ENCODE peak calls at places on chromosome 17, in nine cellular contexts. C is body of pancreas, Z is suprapubic skin, W is IMR-90, S is A549, A is breast epithelium, Q is transverse colon, X is stomach, L is heart left ventricle. O is an unnamed sample. For H3K4me1, the result is how much of the 10 kb centered on the place peaks cover.

GRCh38 chr17:19569785-19570496 is 36.3 kb downstream of the SLC47A1 start:
- DNase-seq in C (no peak), Z (no peak), W (no peak), S (no peak), A (no peak), Q (peak), X (no peak), L (no peak), O (no peak)

GRCh38 chr17:77720946-77721822 is 237.3 kb upstream of the TNRC6C start:
- DNase-seq in C (no peak), Z (peak), W (no peak), S (no peak), A (peak), Q (no peak), X (no peak), L (no peak), O (peak)

GRCh38 chr17:31792007-31792585 is 66.9 kb downstream of the COPRS start:
- DNase-seq in C (no peak), Z (no peak), W (no peak), S (no peak), A (no peak), Q (no peak), X (no peak), L (no peak), O (no peak)

GRCh38 chr17:74569001-74569391 is 1.7 kb upstream of the CD300H start:
- DNase-seq in C (no peak), Z (no peak), W (no peak), S (no peak), A (no peak), Q (no peak), X (no peak), L (no peak), O (no peak)

GRCh38 chr17:64529221-64529620 is 22.4 kb downstream of the CEP95 start:
- DNase-seq in C (no peak), Z (no peak), W (no peak), S (no peak), A (no peak), Q (no peak), X (no peak), L (no peak), O (no peak)

GRCh38 chr17:1646199-1646875 is 805 bp upstream of the SCARF1 start:
- DNase-seq in C (no peak), Z (no peak), W (no peak), S (no peak), A (no peak), Q (no peak), X (no peak), L (no peak), O (no peak)

GRCh38 chr17:77881545-77881944 is 77.0 kb upstream of the TNRC6C start:
- DNase-seq in C (peak), Z (peak), W (peak), S (no peak), A (peak), Q (peak), X (peak), L (peak), O (no peak)

GRCh38 chr17:79022507-79022991 is 1.4 kb upstream of the C1QTNF1 start:
- DNase-seq in C (no peak), Z (peak), W (no peak), S (no peak), A (no peak), Q (no peak), X (peak), L (peak), O (no peak)

GRCh38 chr17:74198694-74199093 is 4.8 kb upstream of the RPL38 start:
- DNase-seq in C (no peak), Z (no peak), W (no peak), S (no peak), A (no peak), Q (no peak), X (no peak), L (no peak), O (no peak)

GRCh38 chr17:28907052-28907438 is 4.2 kb upstream of the DHRS13 start:
- DNase-seq in C (no peak), Z (no peak), W (no peak), S (no peak), A (no peak), Q (no peak), X (no peak), L (no peak), O (no peak)

GRCh38 chr17:38469875-38470274 is 41.6 kb downstream of the ARHGAP23 start:
- DNase-seq in C (no peak), Z (no peak), W (peak), S (no peak), A (no peak), Q (no peak), X (no peak), L (no peak), O (no peak)

GRCh38 chr17:77247048-77247541 is 106.3 kb downstream of the SEC14L1 start:
- DNase-seq in C (peak), Z (peak), W (peak), S (peak), A (no peak), Q (peak), X (peak), L (peak), O (no peak)

GRCh38 chr17:3004925-3005324 is 58.5 kb downstream of the OR1D5 start:
- DNase-seq in C (peak), Z (no peak), W (no peak), S (no peak), A (peak), Q (no peak), X (no peak), L (no peak), O (no peak)

GRCh38 chr17:72176516-72176851 is 55.7 kb downstream of the SOX9 start:
- DNase-seq in C (no peak), Z (no peak), W (no peak), S (no peak), A (no peak), Q (peak), X (no peak), L (no peak), O (no peak)

GRCh38 chr17:55005520-55005919 is 37.0 kb downstream of the STXBP4 start:
- DNase-seq in C (peak), Z (no peak), W (peak), S (no peak), A (no peak), Q (no peak), X (no peak), L (no peak), O (no peak)

GRCh38 chr17:39145143-39145542 is 6.3 kb downstream of the PLXDC1 start:
- DNase-seq in C (no peak), Z (no peak), W (no peak), S (no peak), A (no peak), Q (no peak), X (no peak), L (no peak), O (no peak)

GRCh38 chr17:5444209-5444608 is 5.3 kb upstream of the C1QBP start:
- DNase-seq in C (no peak), Z (no peak), W (no peak), S (no peak), A (no peak), Q (no peak), X (no peak), L (no peak), O (no peak)

GRCh38 chr17:30248786-30249185 is 13.3 kb upstream of the SLC6A4 start:
- DNase-seq in C (no peak), Z (no peak), W (no peak), S (no peak), A (no peak), Q (no peak), X (no peak), L (no peak), O (no peak)

GRCh38 chr17:73323622-73324455 is 12.0 kb upstream of the CDC42EP4 start:
- DNase-seq in C (no peak), Z (peak), W (peak), S (no peak), A (no peak), Q (no peak), X (no peak), L (peak), O (no peak)

GRCh38 chr17:40602445-40603443 is 37.5 kb upstream of the CCR7 start:
- DNase-seq in C (no peak), Z (no peak), W (no peak), S (no peak), A (no peak), Q (no peak), X (no peak), L (no peak), O (no peak)

GRCh38 chr17:77892469-77893143 is 65.9 kb upstream of the TNRC6C start:
- DNase-seq in C (peak), Z (peak), W (no peak), S (no peak), A (no peak), Q (no peak), X (no peak), L (no peak), O (no peak)

GRCh38 chr17:55163408-55163807 is 101.4 kb upstream of the HLF start:
- DNase-seq in C (no peak), Z (no peak), W (no peak), S (no peak), A (no peak), Q (no peak), X (no peak), L (no peak), O (no peak)

GRCh38 chr17:75683467-75684041 is 16.4 kb downstream of the SAP30BP start:
- DNase-seq in C (no peak), Z (no peak), W (peak), S (peak), A (no peak), Q (no peak), X (peak), L (no peak), O (no peak)

GRCh38 chr17:80916246-80916645 is 75.4 kb upstream of the CHMP6 start:
- DNase-seq in C (peak), Z (no peak), W (no peak), S (no peak), A (no peak), Q (no peak), X (no peak), L (no peak), O (no peak)

GRCh38 chr17:50331085-50331791 is 14.7 kb upstream of the XYLT2 start:
- DNase-seq in C (no peak), Z (no peak), W (peak), S (no peak), A (no peak), Q (no peak), X (no peak), L (no peak), O (no peak)

GRCh38 chr17:67238976-67239375 is 6.0 kb downstream of the HELZ start:
- DNase-seq in C (no peak), Z (no peak), W (peak), S (no peak), A (no peak), Q (no peak), X (no peak), L (no peak), O (no peak)

GRCh38 chr17:77233635-77234334 is 93.0 kb downstream of the SEC14L1 start:
- DNase-seq in C (no peak), Z (no peak), W (peak), S (peak), A (no peak), Q (peak), X (peak), L (no peak), O (no peak)

DNA sequence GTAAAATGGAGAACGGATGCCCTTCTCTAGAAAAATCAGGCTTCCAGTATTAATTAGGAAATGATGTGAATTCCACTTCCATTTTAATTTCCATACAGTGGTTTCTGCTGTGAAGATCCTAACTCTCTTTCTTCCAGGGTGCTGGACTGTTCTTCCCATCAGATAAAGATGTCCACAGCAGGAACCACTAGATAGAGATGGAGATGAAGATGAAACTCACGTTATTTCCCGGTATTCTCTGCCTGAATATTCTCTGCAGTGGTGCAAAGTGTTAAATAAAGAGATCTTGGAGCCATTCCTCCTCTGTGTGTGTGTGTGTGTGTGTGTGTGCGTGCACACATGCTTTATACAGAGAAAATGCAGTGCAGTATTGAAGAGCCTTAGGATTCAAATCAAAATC is 727.5 kb downstream of the KCNJ2 start:
- DNase-seq in C (no peak), Z (no peak), W (no peak), S (no peak), A (no peak), Q (no peak), X (no peak), L (no peak), O (no peak)
- TF ChIP-seq CTCF in C (no peak), Z (no peak), W (no peak), S (no peak), A (no peak), Q (no peak), X (no peak), L (no peak), O (no peak)

DNA sequence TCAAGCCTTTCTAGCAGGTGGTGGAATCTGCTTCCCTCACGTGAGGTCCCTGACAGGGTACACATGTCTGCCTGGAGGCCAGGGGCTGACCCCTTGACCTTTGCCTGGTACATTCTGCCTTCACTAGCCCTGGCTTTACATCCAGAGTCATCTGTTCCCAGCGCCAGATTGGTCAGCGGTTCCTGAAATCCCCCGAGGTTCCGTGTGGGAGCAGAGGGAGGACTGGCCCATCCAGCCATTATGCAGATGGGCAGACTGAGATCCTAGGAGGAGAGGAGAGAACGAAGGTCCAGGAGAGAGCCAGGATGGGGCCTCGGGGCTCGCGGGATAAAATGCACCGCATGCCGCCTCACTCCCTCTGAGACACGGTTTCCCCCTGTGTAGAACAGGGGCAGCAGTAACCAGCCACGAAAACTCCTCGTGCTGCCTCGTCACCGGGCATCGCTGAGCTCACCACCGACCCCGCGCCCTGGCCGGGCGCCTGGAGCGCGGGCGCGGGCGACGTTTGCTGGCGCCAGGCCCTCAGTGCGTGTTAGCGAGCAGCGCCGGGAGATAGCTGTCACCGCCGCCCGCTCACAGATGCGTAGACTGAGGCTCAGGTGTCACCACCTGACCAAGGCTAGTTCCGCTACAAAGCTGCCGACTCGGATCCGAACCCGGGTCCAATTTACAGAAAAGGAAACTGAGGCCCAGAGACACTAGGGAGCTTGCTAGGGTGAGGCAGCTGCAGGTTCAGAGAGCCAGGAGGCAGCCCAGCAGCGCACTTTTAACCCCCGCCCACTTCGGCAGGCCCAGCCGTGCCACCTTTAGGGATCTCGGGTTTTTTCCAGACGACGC is 811 bp upstream of the MAP2K3 start:
- DNase-seq in C (peak), Z (peak), W (peak), S (no peak), A (no peak), Q (peak), X (peak), L (no peak), O (no peak)
- H3K4me1 ChIP-seq in C (under half), Z (half or more), W (under half), S (under half), A (under half), Q (under half), X (half or more), L (half or more), O (half or more)

GRCh38 chr17:18321309-18321708 is 6.2 kb downstream of the SMCR8 start:
- DNase-seq in C (no peak), Z (no peak), W (no peak), S (no peak), A (no peak), Q (no peak), X (no peak), L (no peak), O (no peak)

GRCh38 chr17:18324140-18325049 is 9.3 kb downstream of the SMCR8 start:
- DNase-seq in C (no peak), Z (no peak), W (no peak), S (no peak), A (no peak), Q (no peak), X (no peak), L (no peak), O (no peak)

GRCh38 chr17:18322522-18322921 is 7.4 kb downstream of the SMCR8 start:
- DNase-seq in C (no peak), Z (no peak), W (no peak), S (no peak), A (no peak), Q (no peak), X (no peak), L (no peak), O (no peak)

GRCh38 chr17:18323507-18324139 is 8.5 kb downstream of the SMCR8 start:
- DNase-seq in C (no peak), Z (no peak), W (no peak), S (no peak), A (no peak), Q (no peak), X (no peak), L (no peak), O (no peak)

DNA sequence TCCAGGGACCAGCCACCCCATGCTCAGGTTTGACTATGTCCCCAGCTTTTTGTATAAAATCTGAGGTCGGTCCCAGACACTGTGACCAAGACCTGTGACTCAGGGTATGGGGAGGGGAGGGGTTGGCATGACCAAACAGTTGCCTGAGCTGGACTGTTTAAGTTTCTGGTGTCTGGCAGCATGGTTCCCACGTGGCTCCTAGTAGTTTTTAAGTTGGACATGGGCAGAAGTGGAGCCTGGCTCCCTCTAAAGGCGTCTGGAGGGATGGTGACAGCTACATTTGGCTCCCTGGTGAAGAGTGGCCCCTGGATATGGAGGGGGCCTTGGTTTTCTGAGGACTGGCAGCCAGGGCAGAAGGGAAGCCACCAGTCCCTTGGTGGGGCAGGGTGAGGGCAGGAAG is 7.9 kb downstream of the SMCR8 start:
- DNase-seq in C (no peak), Z (no peak), W (peak), S (peak), A (no peak), Q (no peak), X (no peak), L (no peak), O (no peak)
- TF ChIP-seq POLR2A in C (no peak), Z (no peak), W (no peak), S (no peak), A (no peak), Q (no peak), X (no peak), L (no peak), O (no peak)

GRCh38 chr17:17108681-17109049 is 66.4 kb downstream of the MPRIP start:
- DNase-seq in C (peak), Z (no peak), W (no peak), S (no peak), A (peak), Q (peak), X (peak), L (no peak), O (no peak)

GRCh38 chr17:17111401-17112393 is 69.4 kb downstream of the MPRIP start:
- DNase-seq in C (peak), Z (no peak), W (no peak), S (no peak), A (no peak), Q (no peak), X (no peak), L (no peak), O (no peak)

GRCh38 chr17:17109231-17109630 is 67.0 kb downstream of the MPRIP start:
- DNase-seq in C (peak), Z (no peak), W (no peak), S (no peak), A (no peak), Q (peak), X (peak), L (no peak), O (no peak)

GRCh38 chr17:17110520-17110919 is 68.3 kb downstream of the MPRIP start:
- DNase-seq in C (no peak), Z (no peak), W (no peak), S (no peak), A (no peak), Q (no peak), X (no peak), L (no peak), O (no peak)

DNA sequence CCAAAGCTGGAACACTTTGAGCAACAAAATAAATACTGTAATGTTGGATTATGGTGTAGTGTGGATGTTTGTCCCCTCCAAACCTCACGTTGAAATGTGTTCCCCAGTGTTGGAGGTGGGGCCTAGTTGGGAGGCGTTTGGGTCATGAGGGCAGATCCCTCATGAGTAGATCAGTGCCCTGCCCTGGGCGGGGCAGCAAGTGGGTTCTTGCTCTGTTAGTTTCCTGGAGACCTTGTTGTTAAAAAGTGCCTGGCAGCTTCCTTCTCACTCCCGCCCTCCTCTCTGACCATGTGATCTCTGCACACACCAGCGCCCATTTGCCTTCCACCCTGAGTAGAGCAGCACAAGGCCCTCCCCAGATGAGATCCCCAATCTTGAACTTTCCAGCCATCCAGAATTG is 67.6 kb downstream of the MPRIP start:
- DNase-seq in C (no peak), Z (no peak), W (no peak), S (no peak), A (no peak), Q (peak), X (peak), L (no peak), O (no peak)
- TF ChIP-seq CTCF in C (no peak), Z (no peak), W (no peak), S (no peak), A (no peak), Q (no peak), X (no peak), L (no peak), O (no peak)

DNA sequence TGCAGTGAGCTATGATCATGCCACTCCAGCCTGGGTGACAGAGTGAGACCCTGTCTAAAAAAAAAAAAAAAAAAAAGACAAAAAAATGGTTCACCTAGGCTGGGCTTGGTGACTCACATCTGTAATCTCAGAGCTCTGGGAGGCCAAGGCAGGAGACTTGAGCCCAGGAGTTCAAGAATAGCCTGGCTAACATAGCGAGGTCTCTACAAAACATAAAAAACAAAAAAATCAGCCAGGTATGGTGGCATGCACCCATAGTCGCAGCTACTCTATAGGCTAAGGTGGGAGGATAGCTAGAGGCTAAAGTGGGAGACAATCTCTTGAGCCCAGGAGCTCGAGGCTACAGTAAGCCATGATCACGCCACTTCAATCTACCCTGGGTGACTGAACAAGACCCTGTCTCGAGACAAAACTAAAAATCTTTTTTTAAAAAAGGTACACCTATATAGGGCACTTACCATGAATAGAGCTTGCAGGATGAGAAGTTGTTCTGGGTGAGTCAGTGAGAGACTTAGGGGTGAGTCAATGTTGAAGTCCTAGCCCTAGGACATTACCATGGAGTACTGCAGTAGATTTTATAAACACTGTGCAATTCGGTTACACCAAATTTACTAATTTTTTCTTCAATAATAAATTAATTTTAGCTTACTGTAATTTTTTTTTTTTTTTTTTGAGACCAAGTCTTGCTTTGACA is 19.0 kb downstream of the USP32 start:
- DNase-seq in C (no peak), Z (no peak), W (peak), S (peak), A (no peak), Q (no peak), X (no peak), L (no peak), O (no peak)
- H3K4me1 ChIP-seq in C (under half), Z (under half), W (under half), S (under half), A (under half), Q (under half), X (under half), L (under half), O (under half)

GRCh38 chr17:59698143-59698542 is 9.1 kb downstream of the PTRH2 start:
- DNase-seq in C (no peak), Z (no peak), W (no peak), S (no peak), A (no peak), Q (no peak), X (no peak), L (no peak), O (no peak)
- TF ChIP-seq POLR2A in C (no peak), Z (no peak), W (no peak), S (no peak), A (no peak), Q (no peak), X (no peak), L (no peak), O (no peak)